ENCODE peak calls at places on chromosomes 6 and 20, in eight cellular contexts. A, G, D, Q, T, N, U and J are unnamed samples.

GRCh38 chr6:34484899-34485298 is 19.0 kb downstream of the PACSIN1 start:
- DNase-seq in N (no peak), U (peak), D (peak), Q (no peak), G (peak), T (no peak), A (peak), J (peak)

GRCh38 chr6:82111818-82112217 is 135.7 kb downstream of the IBTK start:
- DNase-seq in A (no peak), G (no peak), N (no peak), Q (no peak), D (no peak), T (no peak), U (no peak), J (no peak)

GRCh38 chr6:17865798-17866725 is 121.4 kb downstream of the KIF13A start:
- DNase-seq in Q (peak), D (no peak), A (no peak), U (no peak), T (no peak), G (no peak), N (no peak), J (no peak)

GRCh38 chr6:157832250-157832967 is 9.4 kb downstream of the SNX9 start:
- DNase-seq in G (no peak), A (no peak), D (no peak), N (no peak), T (no peak), Q (no peak), U (no peak), J (no peak)

GRCh38 chr6:97059473-97059872 is 134.9 kb downstream of the KLHL32 start:
- DNase-seq in A (no peak), T (peak), D (peak), Q (peak), N (peak), U (no peak), G (peak), J (no peak)

GRCh38 chr6:17536586-17536985 is 63.5 kb upstream of the FAM8A1 start:
- DNase-seq in D (no peak), U (no peak), Q (no peak), N (no peak), G (no peak), T (no peak), A (no peak), J (no peak)

GRCh38 chr20:32823078-32823477 is 3.3 kb downstream of the MAPRE1 start:
- DNase-seq in D (no peak), N (peak), U (no peak), Q (peak), A (no peak), G (no peak), T (no peak), J (no peak)

GRCh38 chr20:19376451-19376971 is 164.1 kb downstream of the SLC24A3 start:
- DNase-seq in Q (no peak), G (no peak), A (no peak), U (no peak), N (peak), T (no peak), D (no peak), J (no peak)

GRCh38 chr6:134802426-134803058 is 147.4 kb downstream of the ALDH8A1 start:
- DNase-seq in T (no peak), U (no peak), Q (peak), D (no peak), N (no peak), G (no peak), A (no peak), J (no peak)

GRCh38 chr20:52524865-52525264 is 333.3 kb upstream of the ZFP64 start:
- DNase-seq in A (no peak), T (no peak), G (no peak), D (no peak), N (no peak), Q (no peak), U (no peak), J (no peak)

GRCh38 chr6:143408151-143408786 is 42.2 kb downstream of the ADAT2 start:
- DNase-seq in D (no peak), U (no peak), N (no peak), T (no peak), A (no peak), Q (no peak), G (no peak), J (no peak)

GRCh38 chr6:106858653-106859092 is 115.9 kb downstream of the CD24 start:
- DNase-seq in Q (peak), U (no peak), A (no peak), G (no peak), T (no peak), D (no peak), N (no peak), J (no peak)

GRCh38 chr6:118644007-118644406 is 7.4 kb downstream of the CEP85L start:
- DNase-seq in U (no peak), A (no peak), Q (no peak), G (no peak), D (no peak), T (no peak), N (no peak), J (no peak)

GRCh38 chr6:130769812-130770211 is 57.4 kb upstream of the SMLR1 start:
- DNase-seq in G (no peak), Q (no peak), N (no peak), A (no peak), T (no peak), U (no peak), D (no peak), J (no peak)

GRCh38 chr20:3093861-3094361 is 9.4 kb upstream of the AVP start:
- DNase-seq in Q (no peak), A (peak), T (peak), G (no peak), D (peak), U (no peak), N (no peak), J (no peak)

GRCh38 chr6:148952147-148953041 is 205.6 kb downstream of the UST start:
- DNase-seq in A (no peak), T (no peak), N (no peak), Q (no peak), D (no peak), G (no peak), U (no peak), J (no peak)

GRCh38 chr6:95248501-95248900 is 328.8 kb upstream of the MANEA start:
- DNase-seq in A (no peak), U (no peak), Q (no peak), T (no peak), D (no peak), N (no peak), G (no peak), J (no peak)

GRCh38 chr6:2770171-2770570 is 5.0 kb downstream of the WRNIP1 start:
- DNase-seq in U (no peak), N (no peak), A (no peak), Q (no peak), D (no peak), T (no peak), G (peak), J (no peak)

GRCh38 chr6:50815436-50816114 is 3.1 kb upstream of the TFAP2B start:
- DNase-seq in Q (no peak), U (no peak), T (no peak), A (no peak), N (no peak), D (no peak), G (peak), J (no peak)